ENCODE peak calls at places on chromosomes 11 and 22, in nine cellular contexts. T is AG04450, B is IMR-90, O is right atrium auricular region, H is cardiac muscle cell, E is SK-N-SH, L is AG04449, I is coronary artery, C is psoas muscle. D is an unnamed sample.

GRCh38 chr11:74701351-74701750 is 29.9 kb downstream of the CHRDL2 start:
- DNase-seq in T (no peak), B (no peak), O (no peak), H (no peak), E (no peak), L (no peak), I (no peak), C (no peak), D (no peak)

GRCh38 chr11:1928038-1928890 is 8.8 kb downstream of the TNNT3 start:
- DNase-seq in T (no peak), B (no peak), O (no peak), H (no peak), E (peak), L (no peak), I (no peak), C (peak), D (no peak)

GRCh38 chr11:36672815-36673450 is 74.9 kb upstream of the RAG2 start:
- DNase-seq in T (peak), B (peak), O (no peak), H (peak), E (peak), L (peak), I (no peak), C (no peak), D (peak)

GRCh38 chr11:64223001-64223651 is 2.9 kb downstream of the TRPT1 start:
- DNase-seq in T (no peak), B (no peak), O (no peak), H (no peak), E (no peak), L (no peak), I (no peak), C (peak), D (no peak)

GRCh38 chr11:2528301-2529050 is 83.7 kb downstream of the KCNQ1 start:
- DNase-seq in T (no peak), B (no peak), O (no peak), H (no peak), E (no peak), L (no peak), I (peak), C (peak), D (no peak)

GRCh38 chr11:63573881-63574855 is 11.0 kb upstream of the PLAAT2 start:
- DNase-seq in T (peak), B (peak), O (no peak), H (peak), E (no peak), L (no peak), I (no peak), C (peak), D (no peak)

GRCh38 chr22:29325785-29326315 is 10.4 kb upstream of the RASL10A start:
- DNase-seq in T (no peak), B (no peak), O (no peak), H (no peak), E (no peak), L (no peak), I (no peak), C (no peak), D (no peak)

GRCh38 chr11:5690216-5690615 is 626 bp downstream of the TRIM22 start:
- DNase-seq in T (no peak), B (peak), O (no peak), H (no peak), E (no peak), L (no peak), I (no peak), C (no peak), D (no peak)

GRCh38 chr11:128928400-128928799 is 14.3 kb downstream of the TP53AIP1 start:
- DNase-seq in T (no peak), B (peak), O (no peak), H (no peak), E (no peak), L (no peak), I (no peak), C (no peak), D (no peak)

GRCh38 chr11:102886999-102887398 is 12.2 kb upstream of the MMP12 start:
- DNase-seq in T (no peak), B (no peak), O (no peak), H (no peak), E (no peak), L (no peak), I (no peak), C (no peak), D (no peak)

GRCh38 chr11:100434821-100435641 is 252.1 kb upstream of the ARHGAP42 start:
- DNase-seq in T (no peak), B (no peak), O (no peak), H (peak), E (no peak), L (no peak), I (no peak), C (no peak), D (no peak)

GRCh38 chr22:50270302-50271010 is at the start of gene MAPK11:
- DNase-seq in T (no peak), B (peak), O (peak), H (peak), E (peak), L (no peak), I (no peak), C (peak), D (no peak)

GRCh38 chr11:65352783-65353182 is 1.8 kb upstream of the TIGD3 start:
- DNase-seq in T (no peak), B (peak), O (no peak), H (no peak), E (no peak), L (no peak), I (no peak), C (no peak), D (no peak)

GRCh38 chr11:110082899-110083298 is 10.3 kb upstream of the ZC3H12C start:
- DNase-seq in T (no peak), B (no peak), O (no peak), H (no peak), E (no peak), L (no peak), I (no peak), C (no peak), D (no peak)

GRCh38 chr22:30426395-30427353 is 1.1 kb downstream of the MTFP1 start:
- DNase-seq in T (no peak), B (peak), O (peak), H (peak), E (peak), L (no peak), I (peak), C (peak), D (peak)

GRCh38 chr11:17267576-17267975 is 9.0 kb upstream of the NUCB2 start:
- DNase-seq in T (no peak), B (peak), O (no peak), H (no peak), E (no peak), L (no peak), I (no peak), C (no peak), D (peak)

GRCh38 chr11:109547356-109548027 is 125.5 kb downstream of the C11orf87 start:
- DNase-seq in T (peak), B (peak), O (no peak), H (no peak), E (no peak), L (peak), I (no peak), C (no peak), D (peak)

GRCh38 chr11:66841861-66842260 is 1.4 kb upstream of the RCE1 start:
- DNase-seq in T (no peak), B (no peak), O (no peak), H (no peak), E (no peak), L (no peak), I (peak), C (no peak), D (no peak)

GRCh38 chr22:26672590-26673468 is 15.4 kb downstream of the MIAT start:
- DNase-seq in T (peak), B (peak), O (peak), H (peak), E (peak), L (peak), I (peak), C (peak), D (peak)

GRCh38 chr22:26672060-26672471 is 14.7 kb downstream of the MIAT start:
- DNase-seq in T (no peak), B (no peak), O (no peak), H (no peak), E (no peak), L (no peak), I (peak), C (no peak), D (no peak)

GRCh38 chr22:26673485-26673884 is 16.1 kb downstream of the MIAT start:
- DNase-seq in T (no peak), B (no peak), O (no peak), H (no peak), E (no peak), L (no peak), I (no peak), C (no peak), D (no peak)

GRCh38 chr22:26675687-26676273 is 18.4 kb downstream of the MIAT start:
- DNase-seq in T (no peak), B (no peak), O (no peak), H (no peak), E (no peak), L (no peak), I (no peak), C (no peak), D (no peak)

DNA sequence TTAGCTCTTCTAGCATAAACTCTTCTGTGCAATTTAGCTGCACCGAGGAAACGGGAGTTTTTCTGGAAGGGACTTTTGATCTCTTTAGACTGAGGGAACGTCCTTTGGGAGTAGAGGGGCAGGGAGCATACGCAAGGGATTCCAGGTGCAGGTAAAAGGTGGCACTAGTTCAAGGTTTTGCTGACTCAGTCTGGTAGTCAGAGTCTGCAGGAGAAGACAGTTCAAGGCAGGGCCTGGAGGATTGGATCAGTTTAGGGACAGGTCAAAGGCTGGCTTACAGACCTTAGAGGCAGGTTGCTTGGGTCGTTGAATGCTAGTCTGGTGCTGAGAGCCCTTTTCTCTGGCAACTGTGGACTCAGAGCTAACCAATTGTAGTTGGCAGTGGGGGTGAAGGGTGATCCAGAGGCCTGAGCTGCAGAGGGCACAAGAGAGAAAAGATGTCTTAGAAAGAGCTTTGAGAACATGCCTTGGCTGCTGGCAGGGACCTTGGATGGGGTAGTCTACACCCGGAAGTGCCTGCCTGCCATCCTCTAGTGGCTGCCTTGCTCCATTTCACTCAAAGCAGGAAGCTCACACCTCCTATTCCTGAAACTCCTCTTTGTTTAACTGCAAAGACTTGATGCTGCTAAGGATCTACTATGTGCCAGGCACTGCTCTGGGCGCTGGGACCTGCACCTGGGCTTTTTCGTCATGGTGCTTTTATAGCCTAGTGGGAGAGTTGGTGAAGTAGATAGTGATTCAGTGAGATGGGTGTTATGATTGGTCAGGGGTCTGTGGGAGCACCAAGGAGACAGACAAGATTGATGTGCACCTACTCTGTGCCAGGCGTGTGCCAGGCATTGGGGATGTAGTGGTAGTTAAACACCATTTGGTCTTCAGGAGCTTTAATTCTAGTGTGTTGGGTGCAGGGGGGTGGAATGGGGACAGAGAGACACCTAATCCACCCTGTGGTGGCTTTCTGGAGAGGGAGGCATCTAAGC is 17.1 kb downstream of the MIAT start:
- DNase-seq in T (no peak), B (no peak), O (no peak), H (no peak), E (no peak), L (no peak), I (no peak), C (no peak), D (no peak)
- TF ChIP-seq CTCF in T (no peak), B (no peak), O (no peak), H (no peak), E (no peak), L (no peak), I (no peak), C (no peak), D (no peak)

GRCh38 chr11:41051919-41052630 is 407.4 kb downstream of the LRRC4C start:
- DNase-seq in T (no peak), B (no peak), O (no peak), H (no peak), E (no peak), L (no peak), I (no peak), C (no peak), D (no peak)

GRCh38 chr11:41053894-41054293 is 405.6 kb downstream of the LRRC4C start:
- DNase-seq in T (no peak), B (no peak), O (no peak), H (no peak), E (no peak), L (no peak), I (no peak), C (no peak), D (no peak)

GRCh38 chr11:41058138-41058537 is 401.3 kb downstream of the LRRC4C start:
- DNase-seq in T (no peak), B (no peak), O (no peak), H (no peak), E (no peak), L (no peak), I (no peak), C (no peak), D (no peak)

GRCh38 chr11:41056892-41057569 is 402.4 kb downstream of the LRRC4C start:
- DNase-seq in T (no peak), B (no peak), O (no peak), H (no peak), E (no peak), L (no peak), I (no peak), C (no peak), D (no peak)
- H3K4me3 ChIP-seq in T (no peak), B (no peak), O (no peak), H (no peak), E (no peak), L (no peak), I (no peak), C (no peak), D (no peak)

GRCh38 chr11:76347391-76347790 is 33.5 kb downstream of the THAP12 start:
- DNase-seq in T (no peak), B (no peak), O (no peak), H (no peak), E (no peak), L (no peak), I (no peak), C (no peak), D (no peak)

DNA sequence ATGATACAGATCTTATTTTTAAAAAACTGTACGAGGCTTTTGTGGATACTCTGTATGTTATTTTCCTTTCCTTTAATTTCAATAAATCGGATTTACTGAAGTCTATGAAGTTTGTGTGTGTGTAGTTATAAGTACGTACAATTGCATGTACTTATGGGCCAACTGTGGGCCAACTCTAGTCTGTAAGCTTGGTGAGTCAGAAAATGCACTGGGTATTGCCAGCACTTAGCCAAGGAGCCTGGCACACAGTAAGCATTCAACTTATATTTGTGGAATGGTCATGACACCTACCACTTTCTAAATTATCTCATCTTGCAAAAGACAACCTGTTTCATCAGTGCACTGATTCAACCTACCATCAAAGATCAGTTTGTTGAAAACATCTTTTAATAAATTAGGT is 32.6 kb downstream of the THAP12 start:
- DNase-seq in T (no peak), B (no peak), O (no peak), H (no peak), E (no peak), L (no peak), I (no peak), C (no peak), D (no peak)
- TF ChIP-seq CTCF in T (no peak), B (no peak), O (no peak), H (no peak), E (no peak), L (no peak), I (no peak), C (no peak), D (no peak)

GRCh38 chr22:36232715-36233401 is 6.5 kb downstream of the APOL2 start:
- DNase-seq in T (no peak), B (no peak), O (no peak), H (no peak), E (no peak), L (no peak), I (no peak), C (no peak), D (no peak)
- H3K4me3 ChIP-seq in T (no peak), B (no peak), O (no peak), H (no peak), E (no peak), L (no peak), I (no peak), C (no peak), D (no peak)

DNA sequence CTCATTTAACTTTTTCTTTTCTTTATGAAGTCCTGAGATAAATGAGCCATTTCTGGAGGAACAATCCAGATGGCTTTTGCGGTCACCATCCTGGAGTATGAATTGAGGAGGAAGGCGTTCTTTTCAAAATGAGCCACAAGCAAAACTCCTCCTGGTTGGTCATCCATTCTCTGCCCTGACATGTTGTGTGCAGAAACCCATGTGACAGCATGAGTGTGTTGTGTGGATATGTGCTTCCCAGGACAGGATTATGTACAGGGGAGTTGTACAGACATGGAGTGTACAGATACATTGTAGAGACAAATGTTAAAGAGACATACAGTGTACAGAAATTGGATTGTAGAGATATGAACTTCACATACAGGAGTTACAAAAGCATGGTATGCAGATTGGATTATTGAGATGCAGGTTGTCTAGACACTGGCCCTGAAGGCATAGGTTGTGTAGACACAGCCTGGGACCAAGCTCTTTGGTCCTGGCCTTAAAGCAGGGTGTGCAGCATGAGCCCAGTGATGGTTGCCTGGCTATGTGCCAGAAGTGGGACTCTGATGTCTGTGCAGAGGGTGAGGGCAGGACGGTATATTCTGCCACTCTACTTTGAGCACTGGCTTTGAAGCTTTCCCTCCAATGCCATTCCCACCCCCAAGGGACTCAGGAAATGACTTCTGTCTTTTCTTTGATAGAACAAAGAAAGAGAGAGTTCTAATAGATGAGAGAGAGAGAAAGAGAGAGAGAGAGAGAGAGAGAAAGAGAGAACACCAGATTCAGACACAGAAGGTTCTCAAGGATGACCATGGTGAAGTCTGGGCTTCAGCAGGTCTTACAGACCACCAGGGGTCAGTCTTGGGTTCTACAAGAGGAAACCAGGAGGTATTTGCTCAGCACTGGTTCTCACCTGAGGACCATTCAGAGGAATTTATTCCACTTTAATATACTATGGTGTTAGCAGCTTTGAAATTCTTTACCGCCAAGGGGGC is 178.6 kb upstream of the ZBED5 start:
- DNase-seq in T (no peak), B (peak), O (no peak), H (peak), E (peak), L (no peak), I (no peak), C (no peak), D (peak)
- TF ChIP-seq CTCF in T (peak), B (peak), O (peak), H (peak), E (peak), L (peak), I (peak), C (peak), D (peak)

GRCh38 chr22:20205464-20205963 is 54.7 kb upstream of the CCDC188 start:
- DNase-seq in T (no peak), B (no peak), O (no peak), H (no peak), E (no peak), L (no peak), I (no peak), C (no peak), D (no peak)
- H3K4me3 ChIP-seq in T (no peak), B (no peak), O (no peak), H (no peak), E (no peak), L (no peak), I (peak), C (peak), D (no peak)

GRCh38 chr11:93775289-93775688 is 8.8 kb upstream of the MED17 start:
- DNase-seq in T (no peak), B (no peak), O (no peak), H (peak), E (peak), L (no peak), I (no peak), C (no peak), D (no peak)
- TF ChIP-seq CTCF in T (peak), B (peak), O (no peak), H (peak), E (peak), L (no peak), I (no peak), C (no peak), D (peak)

DNA sequence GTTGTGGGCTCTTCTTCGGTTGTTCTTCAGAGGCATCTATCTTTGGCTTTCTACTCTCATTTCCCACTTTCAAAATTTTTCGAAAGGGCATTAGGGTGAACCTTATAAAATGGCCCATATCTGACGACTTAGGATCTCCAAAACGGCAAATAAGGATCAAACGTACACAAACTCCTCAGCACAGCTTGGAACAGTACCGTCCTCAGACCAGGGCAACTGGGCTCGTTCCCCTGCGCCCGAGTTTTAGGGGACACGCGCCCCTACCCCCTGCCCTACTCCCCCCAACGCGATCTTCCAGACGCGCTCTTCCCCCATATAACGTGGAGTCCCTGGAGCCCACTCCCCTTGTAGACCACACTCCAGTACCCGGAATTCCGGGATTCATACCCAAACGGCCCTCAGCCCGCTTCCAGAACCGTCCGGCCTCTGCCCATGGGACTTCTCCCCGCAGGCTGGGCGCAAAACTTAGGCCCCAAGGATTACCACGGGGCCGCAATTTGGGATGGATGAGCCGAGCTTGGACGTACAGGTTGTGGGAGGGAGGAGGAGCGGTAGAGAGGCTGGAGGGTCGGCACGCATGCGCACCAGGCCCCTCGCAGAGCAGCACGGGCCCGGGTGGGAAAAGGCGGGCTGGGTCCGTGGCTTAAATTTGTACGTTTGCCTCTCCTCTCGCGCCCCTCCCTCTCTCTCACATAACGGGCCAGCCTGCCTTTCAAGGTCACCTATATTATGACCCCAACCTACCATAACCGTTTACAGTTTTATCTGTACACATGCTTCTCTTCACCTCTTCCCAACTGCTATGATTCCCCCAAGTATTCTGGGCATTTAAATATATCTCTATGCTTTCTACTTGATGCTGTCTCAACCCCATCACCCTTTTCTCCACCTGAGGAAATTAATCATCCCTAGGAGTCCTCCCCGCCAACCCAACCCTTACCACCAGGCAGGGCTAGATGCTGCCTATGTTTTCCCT is 3.4 kb downstream of the CCDC89 start:
- DNase-seq in T (peak), B (peak), O (no peak), H (no peak), E (peak), L (no peak), I (no peak), C (peak), D (no peak)
- H3K4me3 ChIP-seq in T (peak), B (peak), O (peak), H (no peak), E (peak), L (peak), I (peak), C (peak), D (peak)

GRCh38 chr11:44767421-44767820 is 40.7 kb downstream of the TSPAN18 start:
- DNase-seq in T (no peak), B (peak), O (peak), H (no peak), E (no peak), L (no peak), I (no peak), C (no peak), D (no peak)
- TF ChIP-seq CTCF in T (no peak), B (no peak), O (no peak), H (no peak), E (no peak), L (no peak), I (no peak), C (no peak), D (no peak)